ENCODE peak calls at places on chromosomes 13 and 19, in six cellular contexts. K is left ventricle myocardium inferior, S is lung, L is astrocyte of the cerebellum, F is adrenal gland, A is fibroblast of the aortic adventitia. C is an unnamed sample.

GRCh38 chr13:102309110-102309509 is 92.7 kb downstream of the FGF14 start:
- DNase-seq in K (no peak), A (no peak), S (no peak), F (no peak), L (no peak), C (no peak)

GRCh38 chr19:719081-719512 is 10.4 kb downstream of the PALM start:
- DNase-seq in S (no peak), F (peak; percentile 70), L (no peak), A (peak; percentile 80), K (peak; percentile 72), C (no peak)

GRCh38 chr13:99085139-99085845 is 107.4 kb upstream of the DOCK9 start:
- DNase-seq in L (no peak), S (no peak), F (peak; percentile 27), K (no peak), A (no peak), C (no peak)

GRCh38 chr19:18185538-18185937 is 7.5 kb upstream of the MPV17L2 start:
- DNase-seq in K (no peak), F (no peak), A (no peak), L (no peak), S (no peak), C (no peak)

GRCh38 chr13:95099541-95099940 is 201.7 kb downstream of the ABCC4 start:
- DNase-seq in L (no peak), F (no peak), K (no peak), S (no peak), A (peak; percentile 37), C (no peak)

GRCh38 chr19:43789029-43789428 is 8.3 kb upstream of the KCNN4 start:
- DNase-seq in A (peak; percentile 68), F (no peak), K (no peak), S (no peak), L (no peak), C (no peak)

GRCh38 chr19:43444531-43445340 is 20.7 kb downstream of the LYPD3 start:
- DNase-seq in F (no peak), K (no peak), A (no peak), S (no peak), L (no peak), C (no peak)

GRCh38 chr19:57363734-57364181 is 407 bp downstream of the TRAPPC2B start:
- DNase-seq in L (no peak), F (no peak), S (no peak), A (no peak), K (no peak), C (no peak)

GRCh38 chr19:30812099-30812684 is 440.0 kb downstream of the ZNF536 start:
- DNase-seq in L (no peak), K (no peak), A (no peak), F (no peak), S (no peak), C (no peak)

GRCh38 chr13:60788156-60788829 is 391.3 kb downstream of the TDRD3 start:
- DNase-seq in L (no peak), A (peak; percentile 62), F (no peak), K (peak; percentile 34), S (no peak), C (no peak)

GRCh38 chr19:15815306-15815705 is at the start of gene OR10H1:
- DNase-seq in S (no peak), K (no peak), F (no peak), L (no peak), A (no peak), C (no peak)

GRCh38 chr19:15810335-15810734 is 5.1 kb downstream of the OR10H1 start:
- DNase-seq in A (no peak), L (no peak), K (no peak), F (no peak), S (no peak), C (no peak)

GRCh38 chr19:15811476-15811875 is 4.0 kb downstream of the OR10H1 start:
- DNase-seq in S (no peak), K (no peak), L (no peak), A (no peak), F (no peak), C (no peak)

GRCh38 chr19:15813916-15814315 is 1.5 kb downstream of the OR10H1 start:
- DNase-seq in F (no peak), S (no peak), K (no peak), A (no peak), L (no peak), C (no peak)

GRCh38 chr19:15812059-15812722 is 3.3 kb downstream of the OR10H1 start:
- DNase-seq in K (no peak), A (no peak), L (no peak), F (no peak), S (no peak), C (no peak)
- TF ChIP-seq CTCF in K (no peak), A (no peak), L (no peak), F (no peak), S (no peak), C (no peak)

DNA sequence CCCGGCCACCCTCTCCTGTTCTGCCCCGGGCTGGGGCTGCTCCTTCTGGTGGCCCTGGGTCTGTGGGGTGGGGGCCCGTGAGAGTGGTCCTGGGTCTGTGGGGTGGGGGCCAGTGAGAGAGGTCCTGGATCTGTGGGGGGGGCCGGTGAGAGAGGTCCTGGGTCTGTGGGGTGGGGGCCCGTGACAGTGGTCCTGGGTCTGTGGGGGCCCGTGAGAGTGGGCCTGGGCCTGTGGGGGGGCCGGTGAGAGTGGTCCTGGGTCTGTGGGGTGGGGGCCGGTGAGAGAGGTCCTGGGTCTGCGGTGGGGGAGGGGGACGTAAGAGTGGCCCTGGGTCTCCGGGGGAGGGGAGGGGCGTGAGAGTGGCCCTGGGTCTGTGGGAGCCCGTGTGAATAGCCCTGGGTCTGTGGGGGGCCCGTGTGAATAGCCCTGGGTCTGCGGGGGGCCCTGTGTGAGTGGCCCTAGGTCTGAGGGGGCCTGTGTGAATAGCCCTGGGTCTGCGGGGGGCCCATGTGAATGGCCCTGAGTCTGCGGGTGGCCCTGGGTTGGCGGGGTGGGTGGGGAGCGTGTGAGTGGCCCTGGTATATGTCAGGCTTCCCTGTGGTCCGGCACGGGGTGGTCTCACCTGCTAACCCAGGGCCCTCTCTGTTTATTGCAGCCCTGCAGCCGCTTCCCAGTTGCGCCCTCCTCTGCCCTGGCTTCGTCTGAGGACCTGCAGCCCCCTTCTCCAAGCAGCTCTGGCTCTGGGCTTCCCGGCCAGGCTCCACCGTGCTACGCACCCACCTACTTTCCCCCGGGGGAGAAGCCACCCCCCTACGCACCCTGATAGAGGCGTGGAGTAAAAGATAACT is 52.3 kb downstream of the TMEM255B start:
- DNase-seq in S (no peak), F (no peak), A (no peak), L (no peak), K (no peak), C (no peak)
- TF ChIP-seq CTCF in S (no peak), F (no peak), A (no peak), L (no peak), K (no peak), C (no peak)

GRCh38 chr13:114144606-114145244 is 12.3 kb upstream of the RASA3 start:
- DNase-seq in L (no peak), F (no peak), S (no peak), K (no peak), A (no peak), C (no peak)

GRCh38 chr13:114145722-114146121 is 13.3 kb upstream of the RASA3 start:
- DNase-seq in S (no peak), L (no peak), K (no peak), A (no peak), F (no peak), C (no peak)

GRCh38 chr13:114142640-114143490 is 10.4 kb upstream of the RASA3 start:
- DNase-seq in F (no peak), L (no peak), K (no peak), A (no peak), S (no peak), C (no peak)

GRCh38 chr13:114145256-114145655 is 12.8 kb upstream of the RASA3 start:
- DNase-seq in S (no peak), L (no peak), A (no peak), K (no peak), F (peak; percentile 7), C (no peak)

GRCh38 chr13:114143806-114144605 is 11.6 kb upstream of the RASA3 start:
- DNase-seq in K (no peak), L (no peak), A (no peak), F (no peak), S (no peak), C (no peak)
- TF ChIP-seq CTCF in K (no peak), L (peak; percentile 27), A (no peak), F (no peak), S (no peak), C (no peak)

GRCh38 chr19:15222738-15223648 is 9.3 kb downstream of the EPHX3 start:
- DNase-seq in L (peak; percentile 85), A (peak; percentile 93), K (peak; percentile 93), F (peak; percentile 92), S (peak; percentile 85), C (peak; percentile 88)
- TF ChIP-seq CTCF in L (no peak), A (no peak), K (no peak), F (no peak), S (no peak), C (no peak)

DNA sequence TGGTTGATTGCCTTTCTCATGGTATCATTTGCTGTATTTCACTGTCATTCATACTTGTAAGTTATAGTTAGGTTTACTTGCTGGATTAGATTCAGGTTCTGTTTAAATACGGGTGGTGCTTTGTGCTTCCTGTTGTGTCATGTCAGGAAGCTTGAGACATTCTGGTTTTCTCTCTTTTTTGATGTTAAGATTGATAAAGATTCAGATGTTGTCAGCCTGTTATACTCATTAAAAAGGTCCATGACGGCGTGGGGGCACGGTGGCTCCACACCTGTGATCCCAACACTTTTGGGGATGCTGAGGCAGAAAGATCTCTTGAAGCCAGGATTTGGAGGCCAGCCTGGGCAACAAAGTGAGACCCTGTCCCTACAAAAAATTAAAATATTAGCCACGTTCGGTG is 45.7 kb downstream of the NAA16 start:
- DNase-seq in A (no peak), L (no peak), K (no peak), F (no peak), S (no peak), C (no peak)
- TF ChIP-seq CTCF in A (no peak), L (no peak), K (no peak), F (no peak), S (no peak), C (no peak)

GRCh38 chr13:112443191-112444000 is 67.2 kb downstream of the SPACA7 start:
- DNase-seq in S (peak; percentile 22), K (no peak), A (no peak), L (no peak), F (no peak), C (no peak)
- TF ChIP-seq CTCF in S (no peak), K (no peak), A (peak; percentile 44), L (peak; percentile 42), F (no peak), C (no peak)